ENCODE peak calls at places on chromosomes 6 and 20, in six cellular contexts. One of them, this sample, is unnamed. For H3K36me3, the result is how much of the 10 kb centered on the place peaks cover.

GRCh38 chr6:90502381-90502780 is 84.5 kb downstream of the MAP3K7 start:
- DNase-seq in HCT116: no peak
- DNase-seq in GM12878: no peak
- DNase-seq in HepG2: no peak
- DNase-seq in neural progenitor cell: no peak
- DNase-seq in fibroblast of lung: no peak
- DNase-seq in this sample: no peak

GRCh38 chr6:160078883-160079685 is 42.5 kb upstream of the SLC22A1 start:
- DNase-seq in HCT116: no peak
- DNase-seq in neural progenitor cell: no peak
- DNase-seq in fibroblast of lung: no peak
- DNase-seq in HepG2: no peak
- DNase-seq in GM12878: no peak
- DNase-seq in this sample: no peak

GRCh38 chr20:21701171-21701876 is 4.1 kb upstream of the PAX1 start:
- DNase-seq in GM12878: no peak
- DNase-seq in neural progenitor cell: peak
- DNase-seq in HCT116: no peak
- DNase-seq in fibroblast of lung: no peak
- DNase-seq in HepG2: no peak
- DNase-seq in this sample: no peak

GRCh38 chr20:25058051-25058796 is at the start of gene ACSS1:
- DNase-seq in HepG2: no peak
- DNase-seq in fibroblast of lung: peak
- DNase-seq in HCT116: no peak
- DNase-seq in GM12878: peak
- DNase-seq in neural progenitor cell: peak
- DNase-seq in this sample: peak

GRCh38 chr6:133951227-133951626 is 1.8 kb upstream of the TBPL1 start:
- DNase-seq in GM12878: no peak
- DNase-seq in neural progenitor cell: no peak
- DNase-seq in HCT116: no peak
- DNase-seq in HepG2: no peak
- DNase-seq in fibroblast of lung: no peak
- DNase-seq in this sample: no peak

GRCh38 chr6:29647927-29648642 is 8.8 kb upstream of the MOG start:
- DNase-seq in neural progenitor cell: peak
- DNase-seq in HCT116: peak
- DNase-seq in fibroblast of lung: peak
- DNase-seq in HepG2: peak
- DNase-seq in GM12878: no peak
- DNase-seq in this sample: peak

GRCh38 chr6:98835149-98836024 is 1.0 kb downstream of the POU3F2 start:
- DNase-seq in neural progenitor cell: peak
- DNase-seq in HCT116: no peak
- DNase-seq in HepG2: no peak
- DNase-seq in fibroblast of lung: no peak
- DNase-seq in GM12878: no peak
- DNase-seq in this sample: no peak

GRCh38 chr6:151674578-151674977 is 132.9 kb upstream of the ESR1 start:
- DNase-seq in HCT116: no peak
- DNase-seq in neural progenitor cell: no peak
- DNase-seq in fibroblast of lung: no peak
- DNase-seq in GM12878: no peak
- DNase-seq in HepG2: no peak
- DNase-seq in this sample: no peak

GRCh38 chr20:9180480-9181257 is 111.8 kb downstream of the PLCB4 start:
- DNase-seq in neural progenitor cell: no peak
- DNase-seq in fibroblast of lung: no peak
- DNase-seq in GM12878: no peak
- DNase-seq in HCT116: no peak
- DNase-seq in HepG2: no peak
- DNase-seq in this sample: no peak

GRCh38 chr6:27161946-27162603 is 85.4 kb upstream of the PRSS16 start:
- DNase-seq in fibroblast of lung: peak
- DNase-seq in neural progenitor cell: peak
- DNase-seq in HepG2: peak
- DNase-seq in GM12878: no peak
- DNase-seq in HCT116: peak
- DNase-seq in this sample: peak

GRCh38 chr20:35146922-35147574 is at the start of gene EDEM2:
- DNase-seq in neural progenitor cell: peak
- DNase-seq in HepG2: peak
- DNase-seq in HCT116: peak
- DNase-seq in fibroblast of lung: peak
- DNase-seq in GM12878: peak
- DNase-seq in this sample: peak

GRCh38 chr20:61930776-61931475 is 134.8 kb downstream of the TAF4 start:
- DNase-seq in HCT116: no peak
- DNase-seq in HepG2: no peak
- DNase-seq in neural progenitor cell: no peak
- DNase-seq in GM12878: no peak
- DNase-seq in fibroblast of lung: no peak
- DNase-seq in this sample: no peak

GRCh38 chr6:36946526-36946925 is 8.0 kb upstream of the PI16 start:
- DNase-seq in neural progenitor cell: no peak
- DNase-seq in HepG2: no peak
- DNase-seq in GM12878: no peak
- DNase-seq in HCT116: no peak
- DNase-seq in fibroblast of lung: no peak
- DNase-seq in this sample: no peak

GRCh38 chr6:149844480-149844879 is 19.7 kb downstream of the LRP11 start:
- DNase-seq in HepG2: no peak
- DNase-seq in HCT116: no peak
- DNase-seq in GM12878: no peak
- DNase-seq in neural progenitor cell: no peak
- DNase-seq in fibroblast of lung: no peak
- DNase-seq in this sample: no peak

GRCh38 chr6:17900011-17900410 is 87.4 kb downstream of the KIF13A start:
- DNase-seq in HCT116: no peak
- DNase-seq in neural progenitor cell: no peak
- DNase-seq in GM12878: no peak
- DNase-seq in HepG2: no peak
- DNase-seq in fibroblast of lung: no peak
- DNase-seq in this sample: no peak

GRCh38 chr6:161618816-161619454 is 345.1 kb upstream of the AGPAT4 start:
- DNase-seq in fibroblast of lung: peak
- DNase-seq in GM12878: no peak
- DNase-seq in neural progenitor cell: peak
- DNase-seq in HCT116: peak
- DNase-seq in HepG2: peak
- DNase-seq in this sample: peak

GRCh38 chr6:138577151-138577915 is 78.0 kb upstream of the NHSL1 start:
- DNase-seq in HepG2: no peak
- DNase-seq in HCT116: no peak
- DNase-seq in GM12878: peak
- DNase-seq in fibroblast of lung: no peak
- DNase-seq in neural progenitor cell: peak
- DNase-seq in this sample: no peak

GRCh38 chr6:108166664-108167448 is 1.0 kb downstream of the NR2E1 start:
- DNase-seq in HCT116: no peak
- DNase-seq in neural progenitor cell: peak
- DNase-seq in GM12878: no peak
- DNase-seq in fibroblast of lung: no peak
- DNase-seq in HepG2: no peak
- DNase-seq in this sample: no peak

GRCh38 chr6:12801141-12801540 is 84.6 kb downstream of the PHACTR1 start:
- DNase-seq in HepG2: no peak
- DNase-seq in HCT116: no peak
- DNase-seq in fibroblast of lung: no peak
- DNase-seq in GM12878: no peak
- DNase-seq in neural progenitor cell: no peak
- DNase-seq in this sample: no peak

GRCh38 chr20:49466114-49466912 is 16.2 kb downstream of the KCNB1 start:
- DNase-seq in fibroblast of lung: no peak
- DNase-seq in HCT116: no peak
- DNase-seq in HepG2: no peak
- DNase-seq in GM12878: no peak
- DNase-seq in neural progenitor cell: no peak
- DNase-seq in this sample: no peak

GRCh38 chr20:46261456-46262253 is 46.6 kb downstream of the CDH22 start:
- DNase-seq in GM12878: no peak
- DNase-seq in HCT116: no peak
- DNase-seq in HepG2: no peak
- DNase-seq in neural progenitor cell: no peak
- DNase-seq in fibroblast of lung: no peak
- DNase-seq in this sample: no peak

GRCh38 chr6:53189554-53189953 is 40.9 kb upstream of the GCM1 start:
- DNase-seq in neural progenitor cell: no peak
- DNase-seq in HepG2: no peak
- DNase-seq in fibroblast of lung: no peak
- DNase-seq in GM12878: no peak
- DNase-seq in HCT116: no peak
- DNase-seq in this sample: no peak

GRCh38 chr20:63966944-63967322 is 2.8 kb downstream of the ZNF512B start:
- DNase-seq in HepG2: no peak
- DNase-seq in GM12878: no peak
- DNase-seq in HCT116: no peak
- DNase-seq in neural progenitor cell: no peak
- DNase-seq in fibroblast of lung: no peak
- DNase-seq in this sample: no peak

GRCh38 chr6:15368186-15368585 is 122.3 kb downstream of the JARID2 start:
- DNase-seq in HepG2: no peak
- DNase-seq in neural progenitor cell: no peak
- DNase-seq in GM12878: no peak
- DNase-seq in fibroblast of lung: no peak
- DNase-seq in HCT116: no peak
- DNase-seq in this sample: no peak

GRCh38 chr6:52846002-52846401 is 5.4 kb upstream of the GSTA5 start:
- DNase-seq in GM12878: no peak
- DNase-seq in fibroblast of lung: no peak
- DNase-seq in HepG2: no peak
- DNase-seq in HCT116: no peak
- DNase-seq in neural progenitor cell: no peak
- DNase-seq in this sample: no peak

GRCh38 chr6:30740540-30740870 is 2.0 kb downstream of the FLOT1 start:
- DNase-seq in HCT116: no peak
- DNase-seq in HepG2: no peak
- DNase-seq in GM12878: no peak
- DNase-seq in fibroblast of lung: no peak
- DNase-seq in neural progenitor cell: no peak
- DNase-seq in this sample: no peak
- H3K4me2 ChIP-seq in HCT116: peak
- H3K4me2 ChIP-seq in HepG2: peak
- H3K4me2 ChIP-seq in GM12878: peak
- H3K4me2 ChIP-seq in fibroblast of lung: peak
- H3K4me2 ChIP-seq in neural progenitor cell: no peak
- H3K4me2 ChIP-seq in this sample: peak

DNA sequence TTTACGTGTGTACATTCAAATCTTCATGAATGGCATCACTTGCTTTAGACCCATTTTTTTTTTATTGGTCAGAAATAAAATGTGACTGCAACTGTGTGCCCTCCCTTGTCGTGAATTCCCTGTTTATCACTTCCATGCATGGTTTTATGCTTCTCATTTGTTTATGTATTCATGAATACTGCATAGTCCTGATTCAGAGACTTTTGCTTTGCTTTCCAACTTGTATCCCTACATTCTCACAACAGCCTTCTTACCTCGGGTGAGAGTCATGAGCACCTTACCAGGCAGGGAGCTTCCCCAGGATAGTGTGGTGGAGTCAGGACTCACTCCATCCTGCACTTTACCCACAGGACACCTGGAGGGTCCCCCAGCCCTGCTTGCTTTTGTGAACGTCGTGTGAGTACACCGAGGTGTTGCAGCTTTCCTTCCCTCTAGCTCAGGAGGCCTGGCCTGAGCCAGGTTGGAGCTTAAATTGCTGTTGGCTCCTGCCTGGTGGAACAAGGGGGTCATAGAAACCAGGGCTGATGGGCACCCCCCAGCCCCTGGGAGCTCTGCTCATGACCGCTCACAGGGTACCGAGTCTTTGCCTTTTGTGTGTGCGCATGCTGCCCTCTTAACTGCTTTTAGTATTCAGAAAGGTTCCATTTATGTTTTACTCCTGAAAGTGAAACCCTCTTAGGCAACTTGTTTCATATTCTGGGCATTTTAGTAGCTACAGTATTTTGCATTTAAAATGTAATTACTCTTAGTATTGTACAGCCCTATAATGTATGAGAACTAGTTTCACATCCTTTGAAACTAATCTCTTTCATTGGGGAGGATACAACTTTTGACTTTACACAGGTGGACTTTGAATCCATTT is 66.0 kb downstream of the CDS2 start:
- DNase-seq in HepG2: no peak
- DNase-seq in fibroblast of lung: no peak
- DNase-seq in neural progenitor cell: no peak
- DNase-seq in GM12878: no peak
- DNase-seq in HCT116: no peak
- DNase-seq in this sample: no peak
- H3K36me3 ChIP-seq in HepG2: under half
- H3K36me3 ChIP-seq in fibroblast of lung: under half
- H3K36me3 ChIP-seq in neural progenitor cell: under half
- H3K36me3 ChIP-seq in GM12878: under half
- H3K36me3 ChIP-seq in HCT116: under half
- H3K36me3 ChIP-seq in this sample: under half

GRCh38 chr6:102984360-102984759 is 1590.9 kb downstream of the GRIK2 start:
- DNase-seq in fibroblast of lung: no peak
- DNase-seq in HepG2: no peak
- DNase-seq in neural progenitor cell: no peak
- DNase-seq in HCT116: no peak
- DNase-seq in GM12878: no peak
- DNase-seq in this sample: no peak
- TF ChIP-seq EZH2 in fibroblast of lung: no peak
- TF ChIP-seq EZH2 in HepG2: no peak
- TF ChIP-seq EZH2 in neural progenitor cell: no peak
- TF ChIP-seq EZH2 in HCT116: no peak
- TF ChIP-seq EZH2 in GM12878: no peak
- TF ChIP-seq EZH2 in this sample: no peak

GRCh38 chr20:57686931-57687652 is 22.7 kb downstream of the PMEPA1 start:
- DNase-seq in HepG2: no peak
- DNase-seq in HCT116: no peak
- DNase-seq in GM12878: no peak
- DNase-seq in neural progenitor cell: no peak
- DNase-seq in fibroblast of lung: no peak
- DNase-seq in this sample: peak

GRCh38 chr20:57688295-57688694 is 21.5 kb downstream of the PMEPA1 start:
- DNase-seq in GM12878: no peak
- DNase-seq in HCT116: no peak
- DNase-seq in neural progenitor cell: no peak
- DNase-seq in fibroblast of lung: no peak
- DNase-seq in HepG2: no peak
- DNase-seq in this sample: no peak

GRCh38 chr20:57689745-57690481 is 19.9 kb downstream of the PMEPA1 start:
- DNase-seq in HepG2: no peak
- DNase-seq in GM12878: no peak
- DNase-seq in neural progenitor cell: no peak
- DNase-seq in fibroblast of lung: no peak
- DNase-seq in HCT116: no peak
- DNase-seq in this sample: no peak

GRCh38 chr20:57690525-57690924 is 19.3 kb downstream of the PMEPA1 start:
- DNase-seq in fibroblast of lung: no peak
- DNase-seq in HepG2: no peak
- DNase-seq in neural progenitor cell: no peak
- DNase-seq in HCT116: no peak
- DNase-seq in GM12878: no peak
- DNase-seq in this sample: no peak

DNA sequence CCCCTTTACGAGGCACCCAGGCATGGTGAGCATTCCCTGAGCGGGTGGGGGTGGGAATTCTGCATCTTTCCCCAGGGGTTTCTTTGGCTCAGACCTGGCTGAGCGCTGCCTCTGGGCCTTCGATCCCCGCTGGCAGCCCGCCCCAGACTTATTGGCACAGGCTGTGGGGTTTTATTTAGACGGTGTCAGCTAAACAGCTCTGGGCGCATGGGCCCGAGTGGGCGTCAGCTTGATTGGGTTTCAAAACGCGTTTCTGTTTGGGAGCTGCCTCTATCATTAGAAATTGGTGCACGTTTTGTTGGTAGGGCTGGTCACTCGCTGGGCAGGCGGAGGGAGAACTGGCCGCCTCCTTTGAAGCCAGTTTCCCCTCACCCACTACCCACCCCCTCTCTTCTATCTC is 21.0 kb downstream of the PMEPA1 start:
- DNase-seq in HCT116: no peak
- DNase-seq in fibroblast of lung: no peak
- DNase-seq in GM12878: no peak
- DNase-seq in HepG2: no peak
- DNase-seq in neural progenitor cell: no peak
- DNase-seq in this sample: no peak
- H3K4me2 ChIP-seq in HCT116: no peak
- H3K4me2 ChIP-seq in fibroblast of lung: no peak
- H3K4me2 ChIP-seq in GM12878: no peak
- H3K4me2 ChIP-seq in HepG2: no peak
- H3K4me2 ChIP-seq in neural progenitor cell: no peak
- H3K4me2 ChIP-seq in this sample: no peak